ENCODE peak calls at places on chromosomes 16 and 17, in five cellular contexts. M is omental fat pad, O is neural crest cell, J is mucosa of descending colon, R is fibroblast of lung. I is an unnamed sample.

GRCh38 chr16:77788196-77789084 is at the start of gene VAT1L:
- DNase-seq in M (no peak), J (no peak), R (peak), O (peak), I (peak)

GRCh38 chr17:3773511-3773910 is 27.5 kb downstream of the ITGAE start:
- DNase-seq in R (peak), O (no peak), J (no peak), M (no peak), I (no peak)

GRCh38 chr17:66372182-66372581 is 69.8 kb downstream of the PRKCA start:
- DNase-seq in R (no peak), O (no peak), M (no peak), J (no peak), I (no peak)

GRCh38 chr17:45902892-45903346 is 8.6 kb downstream of the MAPT start:
- DNase-seq in J (no peak), M (no peak), O (no peak), R (no peak), I (no peak)

GRCh38 chr16:591892-592517 is 2.1 kb downstream of the RAB40C start:
- DNase-seq in O (no peak), R (no peak), J (no peak), M (no peak), I (no peak)

GRCh38 chr16:67723940-67724339 is 4.8 kb upstream of the GFOD2 start:
- DNase-seq in R (no peak), O (no peak), M (no peak), J (no peak), I (no peak)

GRCh38 chr16:56611281-56611833 is 3.0 kb downstream of the MT2A start:
- DNase-seq in O (no peak), M (no peak), R (peak), J (no peak), I (no peak)

GRCh38 chr16:57041182-57042156 is 50.9 kb upstream of the CPNE2 start:
- DNase-seq in R (peak), J (peak), M (no peak), O (no peak), I (peak)

GRCh38 chr17:18224428-18225120 is 861 bp upstream of the LLGL1 start:
- DNase-seq in J (no peak), M (no peak), R (peak), O (peak), I (no peak)

GRCh38 chr16:85628651-85629050 is 15.5 kb downstream of the GSE1 start:
- DNase-seq in R (no peak), O (no peak), M (no peak), J (no peak), I (peak)

GRCh38 chr16:82524939-82525338 is 101.8 kb upstream of the CDH13 start:
- DNase-seq in O (no peak), R (no peak), M (no peak), J (no peak), I (no peak)

GRCh38 chr17:4914009-4914408 is 11.1 kb upstream of the CHRNE start:
- DNase-seq in M (no peak), O (no peak), R (no peak), J (no peak), I (no peak)

GRCh38 chr16:89123001-89123830 is 29.6 kb downstream of the ACSF3 start:
- DNase-seq in O (no peak), R (no peak), J (peak), M (no peak), I (no peak)

GRCh38 chr17:35051183-35051578 is 12.3 kb downstream of the RFFL start:
- DNase-seq in O (no peak), M (no peak), R (no peak), J (no peak), I (peak)

GRCh38 chr17:17476865-17477467 is at the start of gene MED9:
- DNase-seq in J (peak), O (peak), R (peak), M (peak), I (peak)

GRCh38 chr17:2123467-2124251 is 68.8 kb downstream of the HIC1 start:
- DNase-seq in R (peak), J (no peak), O (no peak), M (no peak), I (no peak)

GRCh38 chr16:85005278-85006069 is 5.9 kb downstream of the ZDHHC7 start:
- DNase-seq in M (no peak), J (no peak), O (no peak), R (peak), I (no peak)

GRCh38 chr17:81603846-81604610 is 32.9 kb downstream of the NPLOC4 start:
- DNase-seq in M (no peak), J (no peak), O (no peak), R (no peak), I (no peak)

GRCh38 chr16:4790871-4791270 is 2.7 kb upstream of the SEPTIN12 start:
- DNase-seq in J (no peak), R (no peak), M (no peak), O (no peak), I (no peak)

GRCh38 chr17:9239260-9239820 is 218.0 kb downstream of the NTN1 start:
- DNase-seq in R (no peak), M (no peak), J (peak), O (no peak), I (peak)

GRCh38 chr17:63454915-63455314 is 8.8 kb upstream of the CYB561 start:
- DNase-seq in O (no peak), R (no peak), J (no peak), M (no peak), I (no peak)

GRCh38 chr17:63772801-63773271 is 561 bp downstream of the CCDC47 start:
- DNase-seq in O (no peak), J (no peak), R (peak), M (no peak), I (no peak)

GRCh38 chr17:6660765-6661463 is 9.4 kb downstream of the C17orf100 start:
- DNase-seq in R (no peak), O (no peak), J (no peak), M (no peak), I (peak)

GRCh38 chr17:81512560-81512983 is at the start of gene ACTG1:
- DNase-seq in R (peak), J (peak), O (peak), M (peak), I (peak)

GRCh38 chr17:48961516-48962233 is 6.7 kb downstream of the GIP start:
- DNase-seq in O (no peak), J (no peak), R (peak), M (no peak), I (no peak)

GRCh38 chr17:64202683-64203430 is 60.2 kb downstream of the TEX2 start:
- DNase-seq in R (peak), J (no peak), O (no peak), M (no peak), I (peak)

DNA sequence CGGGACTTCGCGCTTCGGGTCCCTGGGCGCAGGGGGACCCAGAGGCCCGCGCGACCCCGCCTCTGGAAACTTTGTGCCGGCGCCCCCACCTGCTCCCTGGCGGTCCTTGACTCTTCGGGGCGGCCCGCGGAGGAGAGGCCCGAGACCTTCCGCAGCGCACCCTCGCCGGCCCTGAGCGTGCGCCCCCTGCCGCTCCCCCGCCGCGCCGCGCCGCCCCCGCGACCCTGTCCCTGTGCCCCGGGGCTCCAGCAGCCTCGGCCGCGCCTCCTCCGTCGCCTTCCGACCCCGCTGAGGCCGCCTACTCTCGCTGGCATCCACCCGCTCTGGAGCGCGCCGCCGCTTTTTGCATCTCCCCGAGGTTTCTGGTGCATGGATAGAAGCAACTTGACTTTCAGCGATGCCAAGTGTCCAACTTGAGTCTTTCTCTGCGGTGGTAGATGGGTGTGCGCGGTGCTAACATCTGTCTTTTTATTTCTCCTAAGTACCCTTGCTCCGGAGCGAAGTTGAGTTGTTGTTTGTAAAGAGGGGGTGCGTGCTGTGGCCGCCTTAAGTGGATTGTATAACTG is 414 bp downstream of the DUSP14 start:
- DNase-seq in O (peak), J (peak), R (peak), M (no peak), I (peak)
- TF ChIP-seq CTCF in O (peak), J (no peak), R (no peak), M (no peak), I (peak)

GRCh38 chr17:58121925-58122324 is 26.3 kb upstream of the OR4D1 start:
- DNase-seq in M (no peak), R (peak), O (no peak), J (no peak), I (peak)
- TF ChIP-seq CTCF in M (no peak), R (peak), O (peak), J (no peak), I (peak)

GRCh38 chr16:11328172-11329079 is 16.8 kb upstream of the RMI2 start:
- DNase-seq in J (peak), M (peak), O (peak), R (peak), I (peak)
- TF ChIP-seq CTCF in J (no peak), M (no peak), O (no peak), R (no peak), I (no peak)

GRCh38 chr17:50847566-50847965 is 12.2 kb downstream of the WFIKKN2 start:
- DNase-seq in J (no peak), R (no peak), O (no peak), M (no peak), I (no peak)

GRCh38 chr17:50845260-50846147 is 10.1 kb downstream of the WFIKKN2 start:
- DNase-seq in J (no peak), M (no peak), R (peak), O (no peak), I (no peak)

GRCh38 chr17:50850640-50851039 is 15.3 kb downstream of the WFIKKN2 start:
- DNase-seq in O (no peak), M (no peak), J (peak), R (no peak), I (no peak)

GRCh38 chr17:50848691-50849090 is 13.3 kb downstream of the WFIKKN2 start:
- DNase-seq in O (no peak), R (no peak), J (no peak), M (no peak), I (no peak)

DNA sequence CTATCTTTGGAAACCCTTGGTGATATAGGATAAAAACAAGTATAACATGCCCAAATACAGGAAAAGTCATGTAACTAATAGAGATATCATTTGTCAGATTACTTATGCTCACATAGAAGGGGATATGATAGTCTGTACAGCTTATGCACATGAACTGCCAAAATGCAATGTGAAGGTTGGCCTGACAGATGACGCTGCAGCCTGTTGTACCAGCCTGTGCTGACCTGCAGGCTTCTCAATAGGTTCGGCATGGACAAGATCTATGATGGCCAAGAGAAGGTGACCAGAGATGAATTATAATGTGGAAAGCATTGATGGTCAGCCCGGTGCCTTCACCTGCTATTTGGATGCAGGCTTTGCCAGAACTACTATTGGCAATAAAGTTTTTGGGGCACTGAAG is 12.7 kb downstream of the WFIKKN2 start:
- DNase-seq in J (no peak), O (no peak), M (no peak), R (no peak), I (no peak)
- TF ChIP-seq CTCF in J (no peak), O (no peak), M (no peak), R (no peak), I (no peak)